ENCODE peak calls at places on chromosomes 6 and 20, in six cellular contexts. N, M, K, Y, Z and Q are unnamed samples.
A peak's percentile ranks its signal among the peaks of the same experiment; 100 is the strongest.

GRCh38 chr6:34982424-34982852 is 93.4 kb downstream of the ANKS1A start:
- DNase-seq in M (peak; percentile 27), Y (no peak), N (peak; percentile 18), K (no peak), Z (no peak), Q (no peak)

GRCh38 chr20:41598719-41599118 is 19.5 kb downstream of the CHD6 start:
- DNase-seq in N (no peak), Z (no peak), Y (no peak), M (no peak), K (no peak), Q (no peak)

GRCh38 chr20:53844259-53844658 is 226.1 kb downstream of the BCAS1 start:
- DNase-seq in N (no peak), M (no peak), Z (no peak), K (no peak), Y (no peak), Q (no peak)

GRCh38 chr6:121660277-121660676 is 224.8 kb downstream of the GJA1 start:
- DNase-seq in Z (no peak), M (no peak), Y (no peak), K (no peak), N (no peak), Q (no peak)

GRCh38 chr6:158060447-158061360 is 79.0 kb downstream of the SYNJ2 start:
- DNase-seq in K (no peak), Z (no peak), Y (no peak), M (peak; percentile 88), N (no peak), Q (peak; percentile 77)

GRCh38 chr6:18308070-18308735 is 43.9 kb upstream of the DEK start:
- DNase-seq in M (peak; percentile 52), Z (no peak), K (no peak), Y (no peak), N (no peak), Q (no peak)

GRCh38 chr20:49349678-49350077 is 71.8 kb upstream of the ZNFX1 start:
- DNase-seq in M (no peak), K (no peak), Z (no peak), Y (no peak), N (no peak), Q (no peak)

GRCh38 chr6:18997375-18997826 is 610.3 kb downstream of the RNF144B start:
- DNase-seq in Y (peak; percentile 5), K (no peak), N (peak; percentile 13), M (peak; percentile 14), Z (no peak), Q (peak; percentile 45)

GRCh38 chr6:74362391-74362790 is 666.4 kb downstream of the CD109 start:
- DNase-seq in N (no peak), Z (no peak), K (no peak), Y (no peak), M (no peak), Q (no peak)

GRCh38 chr20:53034899-53035298 is 62.7 kb downstream of the TSHZ2 start:
- DNase-seq in N (no peak), Y (no peak), Z (no peak), M (no peak), K (no peak), Q (no peak)

GRCh38 chr20:57313951-57314350 is 15.7 kb upstream of the SPO11 start:
- DNase-seq in M (no peak), N (no peak), K (no peak), Y (no peak), Z (no peak), Q (no peak)

GRCh38 chr6:98824163-98824906 is 10.0 kb upstream of the POU3F2 start:
- DNase-seq in M (no peak), K (no peak), Z (no peak), N (no peak), Y (peak; percentile 66), Q (no peak)

GRCh38 chr6:140360651-140361050 is 986.2 kb upstream of the CITED2 start:
- DNase-seq in M (no peak), Z (no peak), N (no peak), K (no peak), Y (no peak), Q (peak; percentile 28)

GRCh38 chr20:20303742-20304141 is 64.2 kb upstream of the INSM1 start:
- DNase-seq in Z (no peak), M (no peak), N (no peak), Y (no peak), K (no peak), Q (no peak)

GRCh38 chr20:46830886-46831632 is 63.6 kb upstream of the EYA2 start:
- DNase-seq in N (no peak), Y (no peak), Z (no peak), M (no peak), K (no peak), Q (no peak)

GRCh38 chr6:30447237-30447636 is 42.1 kb upstream of the HLA-E start:
- DNase-seq in Y (peak; percentile 35), M (no peak), K (no peak), Z (no peak), N (peak; percentile 71), Q (no peak)

GRCh38 chr20:47334022-47334551 is 22.4 kb downstream of the ZMYND8 start:
- DNase-seq in K (no peak), N (no peak), Y (no peak), M (peak; percentile 59), Z (no peak), Q (peak; percentile 71)

GRCh38 chr20:22763257-22763906 is 179.0 kb upstream of the FOXA2 start:
- DNase-seq in M (peak; percentile 19), N (no peak), K (no peak), Z (no peak), Y (no peak), Q (peak; percentile 20)

GRCh38 chr6:37433657-37434271 is 743 bp downstream of the CMTR1 start:
- DNase-seq in Z (peak; percentile 14), K (peak; percentile 18), N (no peak), M (peak; percentile 29), Y (no peak), Q (peak; percentile 39)

GRCh38 chr20:17946040-17946439 is 22.6 kb downstream of the SNX5 start:
- DNase-seq in Z (no peak), N (no peak), Y (no peak), M (no peak), K (no peak), Q (no peak)

GRCh38 chr20:37598611-37599342 is 71.1 kb upstream of the BLCAP start:
- DNase-seq in Z (no peak), N (no peak), M (no peak), Y (no peak), K (no peak), Q (no peak)

GRCh38 chr6:127946388-127946787 is 45.5 kb upstream of the THEMIS start:
- DNase-seq in Z (no peak), M (no peak), K (no peak), Y (no peak), N (no peak), Q (peak; percentile 16)

GRCh38 chr6:41872102-41872602 is 23.0 kb downstream of the USP49 start:
- DNase-seq in Y (no peak), K (no peak), N (no peak), Z (no peak), M (no peak), Q (no peak)

GRCh38 chr20:44247676-44248419 is 740 bp downstream of the GDAP1L1 start:
- DNase-seq in N (peak; percentile 85), M (peak; percentile 71), Y (peak; percentile 90), Z (no peak), K (no peak), Q (peak; percentile 50)

GRCh38 chr6:167827062-167827587 is 414 bp downstream of the AFDN start:
- DNase-seq in M (peak; percentile 73), Y (no peak), K (no peak), Z (no peak), N (peak; percentile 63), Q (no peak)

GRCh38 chr20:59191036-59191755 is 27.6 kb downstream of the ZNF831 start:
- DNase-seq in Z (no peak), Y (no peak), N (no peak), M (no peak), K (no peak), Q (no peak)